ENCODE peak calls at places on chromosomes 7 and 10, in ten cellular contexts. One of them, this sample, is unnamed.
A peak's percentile ranks its signal among the peaks of the same experiment; 100 is the strongest.

GRCh38 chr10:95531994-95532399 is 29.2 kb downstream of the SORBS1 start:
- DNase-seq in HepG2: no peak
- DNase-seq in RWPE1: no peak
- DNase-seq in right atrium auricular region: no peak
- DNase-seq in mesothelial cell of epicardium: no peak
- DNase-seq in cardiac fibroblast: no peak
- DNase-seq in right lobe of liver: no peak
- DNase-seq in prostate gland: no peak
- DNase-seq in fibroblast of lung: no peak
- DNase-seq in LNCaP clone FGC: no peak
- DNase-seq in this sample: no peak

GRCh38 chr7:117873056-117873932 is at the start of gene CTTNBP2:
- DNase-seq in prostate gland: peak; percentile 27
- DNase-seq in right lobe of liver: peak; percentile 69
- DNase-seq in mesothelial cell of epicardium: peak; percentile 68
- DNase-seq in LNCaP clone FGC: no peak
- DNase-seq in fibroblast of lung: peak; percentile 62
- DNase-seq in right atrium auricular region: peak; percentile 65
- DNase-seq in cardiac fibroblast: peak; percentile 50
- DNase-seq in HepG2: no peak
- DNase-seq in RWPE1: peak; percentile 15
- DNase-seq in this sample: peak; percentile 86

GRCh38 chr10:52637592-52637991 is 135.0 kb downstream of the MBL2 start:
- DNase-seq in right atrium auricular region: no peak
- DNase-seq in cardiac fibroblast: no peak
- DNase-seq in HepG2: peak; percentile 92
- DNase-seq in LNCaP clone FGC: no peak
- DNase-seq in fibroblast of lung: no peak
- DNase-seq in right lobe of liver: no peak
- DNase-seq in RWPE1: no peak
- DNase-seq in mesothelial cell of epicardium: no peak
- DNase-seq in prostate gland: no peak
- DNase-seq in this sample: no peak

GRCh38 chr7:44244282-44244681 is 43.5 kb downstream of the YKT6 start:
- DNase-seq in right lobe of liver: no peak
- DNase-seq in mesothelial cell of epicardium: no peak
- DNase-seq in cardiac fibroblast: peak; percentile 26
- DNase-seq in LNCaP clone FGC: no peak
- DNase-seq in right atrium auricular region: no peak
- DNase-seq in fibroblast of lung: no peak
- DNase-seq in RWPE1: no peak
- DNase-seq in HepG2: no peak
- DNase-seq in prostate gland: no peak
- DNase-seq in this sample: no peak

GRCh38 chr10:43237631-43238446 is 29.0 kb downstream of the RASGEF1A start:
- DNase-seq in RWPE1: no peak
- DNase-seq in prostate gland: no peak
- DNase-seq in LNCaP clone FGC: no peak
- DNase-seq in right atrium auricular region: no peak
- DNase-seq in HepG2: no peak
- DNase-seq in mesothelial cell of epicardium: peak; percentile 13
- DNase-seq in fibroblast of lung: no peak
- DNase-seq in cardiac fibroblast: no peak
- DNase-seq in right lobe of liver: peak; percentile 48
- DNase-seq in this sample: peak; percentile 73

GRCh38 chr10:103493362-103493871 is at the start of gene NEURL1:
- DNase-seq in LNCaP clone FGC: no peak
- DNase-seq in cardiac fibroblast: no peak
- DNase-seq in prostate gland: no peak
- DNase-seq in right lobe of liver: no peak
- DNase-seq in mesothelial cell of epicardium: no peak
- DNase-seq in HepG2: no peak
- DNase-seq in RWPE1: no peak
- DNase-seq in right atrium auricular region: no peak
- DNase-seq in fibroblast of lung: no peak
- DNase-seq in this sample: no peak

GRCh38 chr10:19302117-19302516 is 253.5 kb downstream of the MALRD1 start:
- DNase-seq in fibroblast of lung: peak; percentile 92
- DNase-seq in RWPE1: peak; percentile 31
- DNase-seq in HepG2: no peak
- DNase-seq in LNCaP clone FGC: no peak
- DNase-seq in right lobe of liver: no peak
- DNase-seq in right atrium auricular region: no peak
- DNase-seq in prostate gland: no peak
- DNase-seq in mesothelial cell of epicardium: no peak
- DNase-seq in cardiac fibroblast: peak; percentile 20
- DNase-seq in this sample: no peak

GRCh38 chr10:4981722-4982471 is 18.7 kb downstream of the AKR1C1 start:
- DNase-seq in mesothelial cell of epicardium: no peak
- DNase-seq in fibroblast of lung: peak; percentile 51
- DNase-seq in RWPE1: peak; percentile 9
- DNase-seq in right lobe of liver: peak; percentile 51
- DNase-seq in HepG2: peak; percentile 79
- DNase-seq in prostate gland: no peak
- DNase-seq in LNCaP clone FGC: peak; percentile 27
- DNase-seq in cardiac fibroblast: peak; percentile 67
- DNase-seq in right atrium auricular region: peak; percentile 70
- DNase-seq in this sample: no peak

DNA sequence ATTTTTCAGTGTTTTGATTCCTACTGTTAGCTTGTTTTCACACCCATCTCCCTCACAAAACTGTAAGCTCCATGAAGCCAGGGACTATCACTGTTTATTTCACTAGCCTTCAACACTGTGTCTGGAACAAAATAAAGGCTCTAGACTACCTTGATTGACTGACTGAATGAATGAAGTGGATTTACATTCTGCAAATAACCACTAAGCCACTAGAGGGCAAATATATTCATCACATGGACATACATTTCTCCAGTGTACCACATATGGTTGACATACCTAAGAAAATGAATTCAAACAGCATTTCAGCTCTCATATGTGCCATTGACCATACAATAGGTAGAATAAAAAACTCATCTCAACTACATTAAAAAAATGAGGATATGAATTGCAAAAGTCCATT is 185.9 kb downstream of the RAB11FIP2 start:
- DNase-seq in LNCaP clone FGC: peak; percentile 7
- DNase-seq in right lobe of liver: no peak
- DNase-seq in fibroblast of lung: peak; percentile 1
- DNase-seq in cardiac fibroblast: peak; percentile 18
- DNase-seq in RWPE1: peak; percentile 43
- DNase-seq in prostate gland: no peak
- DNase-seq in right atrium auricular region: no peak
- DNase-seq in HepG2: peak; percentile 15
- DNase-seq in mesothelial cell of epicardium: no peak
- DNase-seq in this sample: no peak
- TF ChIP-seq CTCF in LNCaP clone FGC: peak; percentile 49
- TF ChIP-seq CTCF in right lobe of liver: peak; percentile 8
- TF ChIP-seq CTCF in fibroblast of lung: no peak
- TF ChIP-seq CTCF in cardiac fibroblast: no peak
- TF ChIP-seq CTCF in RWPE1: peak; percentile 14
- TF ChIP-seq CTCF in prostate gland: peak; percentile 17
- TF ChIP-seq CTCF in right atrium auricular region: no peak
- TF ChIP-seq CTCF in HepG2: peak; percentile 29
- TF ChIP-seq CTCF in mesothelial cell of epicardium: peak; percentile 53
- TF ChIP-seq CTCF in this sample: peak; percentile 40

GRCh38 chr10:112689327-112689726 is 242.3 kb downstream of the VTI1A start:
- DNase-seq in right lobe of liver: no peak
- DNase-seq in right atrium auricular region: no peak
- DNase-seq in LNCaP clone FGC: no peak
- DNase-seq in cardiac fibroblast: peak; percentile 36
- DNase-seq in HepG2: peak; percentile 16
- DNase-seq in fibroblast of lung: peak; percentile 5
- DNase-seq in prostate gland: no peak
- DNase-seq in RWPE1: peak; percentile 16
- DNase-seq in mesothelial cell of epicardium: peak; percentile 41
- DNase-seq in this sample: no peak
- TF ChIP-seq CTCF in right lobe of liver: peak; percentile 34
- TF ChIP-seq CTCF in right atrium auricular region: no peak
- TF ChIP-seq CTCF in LNCaP clone FGC: no peak
- TF ChIP-seq CTCF in cardiac fibroblast: peak; percentile 41
- TF ChIP-seq CTCF in HepG2: peak; percentile 71
- TF ChIP-seq CTCF in fibroblast of lung: peak; percentile 41
- TF ChIP-seq CTCF in prostate gland: no peak
- TF ChIP-seq CTCF in RWPE1: no peak
- TF ChIP-seq CTCF in mesothelial cell of epicardium: peak; percentile 27
- TF ChIP-seq CTCF in this sample: peak; percentile 55

GRCh38 chr7:155518633-155519032 is 27.7 kb downstream of the CNPY1 start:
- DNase-seq in LNCaP clone FGC: no peak
- DNase-seq in RWPE1: no peak
- DNase-seq in HepG2: no peak
- DNase-seq in fibroblast of lung: no peak
- DNase-seq in mesothelial cell of epicardium: no peak
- DNase-seq in prostate gland: no peak
- DNase-seq in cardiac fibroblast: no peak
- DNase-seq in right lobe of liver: no peak
- DNase-seq in right atrium auricular region: no peak
- DNase-seq in this sample: peak; percentile 59

GRCh38 chr7:155520114-155520513 is 26.2 kb downstream of the CNPY1 start:
- DNase-seq in LNCaP clone FGC: no peak
- DNase-seq in right lobe of liver: no peak
- DNase-seq in prostate gland: no peak
- DNase-seq in RWPE1: no peak
- DNase-seq in HepG2: no peak
- DNase-seq in fibroblast of lung: no peak
- DNase-seq in cardiac fibroblast: no peak
- DNase-seq in right atrium auricular region: no peak
- DNase-seq in mesothelial cell of epicardium: no peak
- DNase-seq in this sample: peak; percentile 32

GRCh38 chr7:155523168-155523675 is 23.1 kb downstream of the CNPY1 start:
- DNase-seq in prostate gland: no peak
- DNase-seq in RWPE1: no peak
- DNase-seq in LNCaP clone FGC: no peak
- DNase-seq in fibroblast of lung: no peak
- DNase-seq in right lobe of liver: no peak
- DNase-seq in right atrium auricular region: no peak
- DNase-seq in mesothelial cell of epicardium: no peak
- DNase-seq in HepG2: no peak
- DNase-seq in cardiac fibroblast: no peak
- DNase-seq in this sample: peak; percentile 73

GRCh38 chr7:155521743-155522398 is 24.5 kb downstream of the CNPY1 start:
- DNase-seq in mesothelial cell of epicardium: no peak
- DNase-seq in right lobe of liver: no peak
- DNase-seq in fibroblast of lung: no peak
- DNase-seq in prostate gland: no peak
- DNase-seq in right atrium auricular region: no peak
- DNase-seq in LNCaP clone FGC: no peak
- DNase-seq in cardiac fibroblast: no peak
- DNase-seq in RWPE1: no peak
- DNase-seq in HepG2: no peak
- DNase-seq in this sample: peak; percentile 75

GRCh38 chr7:155521007-155521742 is 25.2 kb downstream of the CNPY1 start:
- DNase-seq in RWPE1: no peak
- DNase-seq in HepG2: no peak
- DNase-seq in right lobe of liver: no peak
- DNase-seq in prostate gland: no peak
- DNase-seq in fibroblast of lung: no peak
- DNase-seq in cardiac fibroblast: no peak
- DNase-seq in LNCaP clone FGC: no peak
- DNase-seq in mesothelial cell of epicardium: no peak
- DNase-seq in right atrium auricular region: no peak
- DNase-seq in this sample: peak; percentile 64
- TF ChIP-seq CTCF in RWPE1: no peak
- TF ChIP-seq CTCF in HepG2: no peak
- TF ChIP-seq CTCF in right lobe of liver: no peak
- TF ChIP-seq CTCF in prostate gland: no peak
- TF ChIP-seq CTCF in fibroblast of lung: no peak
- TF ChIP-seq CTCF in cardiac fibroblast: no peak
- TF ChIP-seq CTCF in LNCaP clone FGC: no peak
- TF ChIP-seq CTCF in mesothelial cell of epicardium: no peak
- TF ChIP-seq CTCF in right atrium auricular region: no peak
- TF ChIP-seq CTCF in this sample: no peak

GRCh38 chr10:49691588-49691987 is 12.1 kb downstream of the C10orf53 start:
- DNase-seq in prostate gland: no peak
- DNase-seq in RWPE1: no peak
- DNase-seq in mesothelial cell of epicardium: no peak
- DNase-seq in right lobe of liver: no peak
- DNase-seq in HepG2: no peak
- DNase-seq in LNCaP clone FGC: no peak
- DNase-seq in cardiac fibroblast: no peak
- DNase-seq in fibroblast of lung: no peak
- DNase-seq in right atrium auricular region: peak; percentile 28
- DNase-seq in this sample: peak; percentile 60

GRCh38 chr10:49690673-49691356 is 11.4 kb downstream of the C10orf53 start:
- DNase-seq in mesothelial cell of epicardium: no peak
- DNase-seq in prostate gland: no peak
- DNase-seq in right lobe of liver: no peak
- DNase-seq in HepG2: no peak
- DNase-seq in right atrium auricular region: peak; percentile 30
- DNase-seq in RWPE1: no peak
- DNase-seq in cardiac fibroblast: no peak
- DNase-seq in fibroblast of lung: no peak
- DNase-seq in LNCaP clone FGC: no peak
- DNase-seq in this sample: peak; percentile 67

GRCh38 chr10:49689882-49690510 is 10.5 kb downstream of the C10orf53 start:
- DNase-seq in HepG2: no peak
- DNase-seq in fibroblast of lung: no peak
- DNase-seq in cardiac fibroblast: no peak
- DNase-seq in prostate gland: no peak
- DNase-seq in RWPE1: no peak
- DNase-seq in right atrium auricular region: no peak
- DNase-seq in LNCaP clone FGC: no peak
- DNase-seq in right lobe of liver: no peak
- DNase-seq in mesothelial cell of epicardium: no peak
- DNase-seq in this sample: peak; percentile 49

GRCh38 chr10:49686651-49687050 is 7.2 kb downstream of the C10orf53 start:
- DNase-seq in prostate gland: no peak
- DNase-seq in fibroblast of lung: no peak
- DNase-seq in HepG2: no peak
- DNase-seq in mesothelial cell of epicardium: no peak
- DNase-seq in cardiac fibroblast: no peak
- DNase-seq in RWPE1: no peak
- DNase-seq in right lobe of liver: no peak
- DNase-seq in LNCaP clone FGC: no peak
- DNase-seq in right atrium auricular region: no peak
- DNase-seq in this sample: no peak

GRCh38 chr10:49688920-49689319 is 9.5 kb downstream of the C10orf53 start:
- DNase-seq in cardiac fibroblast: no peak
- DNase-seq in LNCaP clone FGC: no peak
- DNase-seq in prostate gland: no peak
- DNase-seq in RWPE1: no peak
- DNase-seq in right atrium auricular region: peak; percentile 21
- DNase-seq in mesothelial cell of epicardium: no peak
- DNase-seq in HepG2: no peak
- DNase-seq in fibroblast of lung: no peak
- DNase-seq in right lobe of liver: no peak
- DNase-seq in this sample: peak; percentile 53
- TF ChIP-seq CTCF in cardiac fibroblast: no peak
- TF ChIP-seq CTCF in LNCaP clone FGC: no peak
- TF ChIP-seq CTCF in prostate gland: no peak
- TF ChIP-seq CTCF in RWPE1: no peak
- TF ChIP-seq CTCF in right atrium auricular region: no peak
- TF ChIP-seq CTCF in mesothelial cell of epicardium: no peak
- TF ChIP-seq CTCF in HepG2: no peak
- TF ChIP-seq CTCF in fibroblast of lung: no peak
- TF ChIP-seq CTCF in right lobe of liver: no peak
- TF ChIP-seq CTCF in this sample: no peak